ENCODE peak calls at places on chromosomes 3 and 15, in eight cellular contexts. One of them, this sample, is unnamed.

GRCh38 chr3:57026918-57027317 is 33.5 kb upstream of the SPATA12 start:
- DNase-seq in sciatic nerve: no peak
- DNase-seq in GM12865: no peak
- DNase-seq in EL: peak
- DNase-seq in activated CD4-positive, alpha-beta T cell treated with anti-CD3 and anti-CD28 coated beads for 24 hours: no peak
- DNase-seq in thyroid gland: peak
- DNase-seq in stimulated activated CD4-positive, alpha-beta T cell treated with anti-CD3 and anti-CD28 coated beads, Interleukin-12 subunit alpha, Interleukin-12 subunit beta, amount 100 ng/mL, for 24 hours: no peak
- DNase-seq in HCT116: no peak
- DNase-seq in this sample: no peak

GRCh38 chr3:171028025-171028778 is 1.7 kb upstream of the SLC2A2 start:
- DNase-seq in sciatic nerve: peak
- DNase-seq in GM12865: peak
- DNase-seq in EL: peak
- DNase-seq in activated CD4-positive, alpha-beta T cell treated with anti-CD3 and anti-CD28 coated beads for 24 hours: peak
- DNase-seq in thyroid gland: peak
- DNase-seq in stimulated activated CD4-positive, alpha-beta T cell treated with anti-CD3 and anti-CD28 coated beads, Interleukin-12 subunit alpha, Interleukin-12 subunit beta, amount 100 ng/mL, for 24 hours: peak
- DNase-seq in HCT116: no peak
- DNase-seq in this sample: no peak

GRCh38 chr3:127959873-127960272 is 44.8 kb downstream of the KBTBD12 start:
- DNase-seq in sciatic nerve: no peak
- DNase-seq in GM12865: peak
- DNase-seq in EL: peak
- DNase-seq in activated CD4-positive, alpha-beta T cell treated with anti-CD3 and anti-CD28 coated beads for 24 hours: no peak
- DNase-seq in thyroid gland: peak
- DNase-seq in stimulated activated CD4-positive, alpha-beta T cell treated with anti-CD3 and anti-CD28 coated beads, Interleukin-12 subunit alpha, Interleukin-12 subunit beta, amount 100 ng/mL, for 24 hours: no peak
- DNase-seq in HCT116: no peak
- DNase-seq in this sample: peak

GRCh38 chr3:196867155-196867506 is 589 bp upstream of the SENP5 start:
- DNase-seq in sciatic nerve: no peak
- DNase-seq in GM12865: no peak
- DNase-seq in EL: no peak
- DNase-seq in activated CD4-positive, alpha-beta T cell treated with anti-CD3 and anti-CD28 coated beads for 24 hours: no peak
- DNase-seq in thyroid gland: no peak
- DNase-seq in stimulated activated CD4-positive, alpha-beta T cell treated with anti-CD3 and anti-CD28 coated beads, Interleukin-12 subunit alpha, Interleukin-12 subunit beta, amount 100 ng/mL, for 24 hours: no peak
- DNase-seq in HCT116: no peak
- DNase-seq in this sample: no peak

GRCh38 chr3:72223116-72223515 is 438.2 kb upstream of the PROK2 start:
- DNase-seq in sciatic nerve: no peak
- DNase-seq in GM12865: no peak
- DNase-seq in EL: no peak
- DNase-seq in activated CD4-positive, alpha-beta T cell treated with anti-CD3 and anti-CD28 coated beads for 24 hours: no peak
- DNase-seq in thyroid gland: no peak
- DNase-seq in stimulated activated CD4-positive, alpha-beta T cell treated with anti-CD3 and anti-CD28 coated beads, Interleukin-12 subunit alpha, Interleukin-12 subunit beta, amount 100 ng/mL, for 24 hours: no peak
- DNase-seq in HCT116: no peak
- DNase-seq in this sample: no peak

GRCh38 chr3:139642981-139643380 is 34.8 kb downstream of the NMNAT3 start:
- DNase-seq in sciatic nerve: no peak
- DNase-seq in GM12865: no peak
- DNase-seq in EL: no peak
- DNase-seq in activated CD4-positive, alpha-beta T cell treated with anti-CD3 and anti-CD28 coated beads for 24 hours: no peak
- DNase-seq in thyroid gland: no peak
- DNase-seq in stimulated activated CD4-positive, alpha-beta T cell treated with anti-CD3 and anti-CD28 coated beads, Interleukin-12 subunit alpha, Interleukin-12 subunit beta, amount 100 ng/mL, for 24 hours: no peak
- DNase-seq in HCT116: no peak
- DNase-seq in this sample: no peak

GRCh38 chr15:50702762-50703334 is 16.3 kb upstream of the TRPM7 start:
- DNase-seq in sciatic nerve: no peak
- DNase-seq in GM12865: no peak
- DNase-seq in EL: no peak
- DNase-seq in activated CD4-positive, alpha-beta T cell treated with anti-CD3 and anti-CD28 coated beads for 24 hours: no peak
- DNase-seq in thyroid gland: no peak
- DNase-seq in stimulated activated CD4-positive, alpha-beta T cell treated with anti-CD3 and anti-CD28 coated beads, Interleukin-12 subunit alpha, Interleukin-12 subunit beta, amount 100 ng/mL, for 24 hours: no peak
- DNase-seq in HCT116: no peak
- DNase-seq in this sample: no peak

GRCh38 chr3:179615458-179616173 is 11.0 kb downstream of the NDUFB5 start:
- DNase-seq in sciatic nerve: no peak
- DNase-seq in GM12865: no peak
- DNase-seq in EL: peak
- DNase-seq in activated CD4-positive, alpha-beta T cell treated with anti-CD3 and anti-CD28 coated beads for 24 hours: no peak
- DNase-seq in thyroid gland: no peak
- DNase-seq in stimulated activated CD4-positive, alpha-beta T cell treated with anti-CD3 and anti-CD28 coated beads, Interleukin-12 subunit alpha, Interleukin-12 subunit beta, amount 100 ng/mL, for 24 hours: no peak
- DNase-seq in HCT116: no peak
- DNase-seq in this sample: no peak

GRCh38 chr15:58475573-58476524 is 44.1 kb downstream of the LIPC start:
- DNase-seq in sciatic nerve: no peak
- DNase-seq in GM12865: no peak
- DNase-seq in EL: peak
- DNase-seq in activated CD4-positive, alpha-beta T cell treated with anti-CD3 and anti-CD28 coated beads for 24 hours: no peak
- DNase-seq in thyroid gland: peak
- DNase-seq in stimulated activated CD4-positive, alpha-beta T cell treated with anti-CD3 and anti-CD28 coated beads, Interleukin-12 subunit alpha, Interleukin-12 subunit beta, amount 100 ng/mL, for 24 hours: no peak
- DNase-seq in HCT116: no peak
- DNase-seq in this sample: no peak

GRCh38 chr3:102089904-102090492 is 240.7 kb downstream of the NFKBIZ start:
- DNase-seq in sciatic nerve: no peak
- DNase-seq in GM12865: no peak
- DNase-seq in EL: peak
- DNase-seq in activated CD4-positive, alpha-beta T cell treated with anti-CD3 and anti-CD28 coated beads for 24 hours: no peak
- DNase-seq in thyroid gland: no peak
- DNase-seq in stimulated activated CD4-positive, alpha-beta T cell treated with anti-CD3 and anti-CD28 coated beads, Interleukin-12 subunit alpha, Interleukin-12 subunit beta, amount 100 ng/mL, for 24 hours: no peak
- DNase-seq in HCT116: no peak
- DNase-seq in this sample: no peak

GRCh38 chr15:80055933-80056332 is 3.5 kb upstream of the ZFAND6 start:
- DNase-seq in sciatic nerve: no peak
- DNase-seq in GM12865: peak
- DNase-seq in EL: no peak
- DNase-seq in activated CD4-positive, alpha-beta T cell treated with anti-CD3 and anti-CD28 coated beads for 24 hours: no peak
- DNase-seq in thyroid gland: no peak
- DNase-seq in stimulated activated CD4-positive, alpha-beta T cell treated with anti-CD3 and anti-CD28 coated beads, Interleukin-12 subunit alpha, Interleukin-12 subunit beta, amount 100 ng/mL, for 24 hours: no peak
- DNase-seq in HCT116: no peak
- DNase-seq in this sample: no peak

GRCh38 chr3:191424871-191425270 is 36.1 kb upstream of the PYDC2 start:
- DNase-seq in sciatic nerve: no peak
- DNase-seq in GM12865: no peak
- DNase-seq in EL: no peak
- DNase-seq in activated CD4-positive, alpha-beta T cell treated with anti-CD3 and anti-CD28 coated beads for 24 hours: no peak
- DNase-seq in thyroid gland: no peak
- DNase-seq in stimulated activated CD4-positive, alpha-beta T cell treated with anti-CD3 and anti-CD28 coated beads, Interleukin-12 subunit alpha, Interleukin-12 subunit beta, amount 100 ng/mL, for 24 hours: no peak
- DNase-seq in HCT116: no peak
- DNase-seq in this sample: no peak

GRCh38 chr3:32376098-32376497 is 15.6 kb upstream of the CMTM7 start:
- DNase-seq in sciatic nerve: no peak
- DNase-seq in GM12865: no peak
- DNase-seq in EL: no peak
- DNase-seq in activated CD4-positive, alpha-beta T cell treated with anti-CD3 and anti-CD28 coated beads for 24 hours: no peak
- DNase-seq in thyroid gland: no peak
- DNase-seq in stimulated activated CD4-positive, alpha-beta T cell treated with anti-CD3 and anti-CD28 coated beads, Interleukin-12 subunit alpha, Interleukin-12 subunit beta, amount 100 ng/mL, for 24 hours: no peak
- DNase-seq in HCT116: no peak
- DNase-seq in this sample: no peak

GRCh38 chr3:181052256-181052655 is 62.7 kb upstream of the DNAJC19 start:
- DNase-seq in sciatic nerve: no peak
- DNase-seq in GM12865: no peak
- DNase-seq in EL: peak
- DNase-seq in activated CD4-positive, alpha-beta T cell treated with anti-CD3 and anti-CD28 coated beads for 24 hours: no peak
- DNase-seq in thyroid gland: no peak
- DNase-seq in stimulated activated CD4-positive, alpha-beta T cell treated with anti-CD3 and anti-CD28 coated beads, Interleukin-12 subunit alpha, Interleukin-12 subunit beta, amount 100 ng/mL, for 24 hours: no peak
- DNase-seq in HCT116: no peak
- DNase-seq in this sample: no peak

GRCh38 chr15:56817266-56817665 is 84.0 kb upstream of the ZNF280D start:
- DNase-seq in sciatic nerve: no peak
- DNase-seq in GM12865: no peak
- DNase-seq in EL: peak
- DNase-seq in activated CD4-positive, alpha-beta T cell treated with anti-CD3 and anti-CD28 coated beads for 24 hours: no peak
- DNase-seq in thyroid gland: no peak
- DNase-seq in stimulated activated CD4-positive, alpha-beta T cell treated with anti-CD3 and anti-CD28 coated beads, Interleukin-12 subunit alpha, Interleukin-12 subunit beta, amount 100 ng/mL, for 24 hours: no peak
- DNase-seq in HCT116: no peak
- DNase-seq in this sample: no peak

GRCh38 chr15:58627706-58628105 is 121.8 kb downstream of the ADAM10 start:
- DNase-seq in sciatic nerve: no peak
- DNase-seq in GM12865: no peak
- DNase-seq in EL: no peak
- DNase-seq in activated CD4-positive, alpha-beta T cell treated with anti-CD3 and anti-CD28 coated beads for 24 hours: no peak
- DNase-seq in thyroid gland: no peak
- DNase-seq in stimulated activated CD4-positive, alpha-beta T cell treated with anti-CD3 and anti-CD28 coated beads, Interleukin-12 subunit alpha, Interleukin-12 subunit beta, amount 100 ng/mL, for 24 hours: no peak
- DNase-seq in HCT116: no peak
- DNase-seq in this sample: no peak

GRCh38 chr15:42836251-42836650 is 84.3 kb downstream of the TTBK2 start:
- DNase-seq in sciatic nerve: no peak
- DNase-seq in GM12865: no peak
- DNase-seq in EL: no peak
- DNase-seq in activated CD4-positive, alpha-beta T cell treated with anti-CD3 and anti-CD28 coated beads for 24 hours: no peak
- DNase-seq in thyroid gland: no peak
- DNase-seq in stimulated activated CD4-positive, alpha-beta T cell treated with anti-CD3 and anti-CD28 coated beads, Interleukin-12 subunit alpha, Interleukin-12 subunit beta, amount 100 ng/mL, for 24 hours: no peak
- DNase-seq in HCT116: no peak
- DNase-seq in this sample: no peak

GRCh38 chr15:38564557-38565286 is at the start of gene RASGRP1:
- DNase-seq in sciatic nerve: peak
- DNase-seq in GM12865: peak
- DNase-seq in EL: peak
- DNase-seq in activated CD4-positive, alpha-beta T cell treated with anti-CD3 and anti-CD28 coated beads for 24 hours: peak
- DNase-seq in thyroid gland: peak
- DNase-seq in stimulated activated CD4-positive, alpha-beta T cell treated with anti-CD3 and anti-CD28 coated beads, Interleukin-12 subunit alpha, Interleukin-12 subunit beta, amount 100 ng/mL, for 24 hours: peak
- DNase-seq in HCT116: no peak
- DNase-seq in this sample: peak

GRCh38 chr15:50627351-50628055 is 59.1 kb downstream of the TRPM7 start:
- DNase-seq in sciatic nerve: no peak
- DNase-seq in GM12865: no peak
- DNase-seq in EL: peak
- DNase-seq in activated CD4-positive, alpha-beta T cell treated with anti-CD3 and anti-CD28 coated beads for 24 hours: no peak
- DNase-seq in thyroid gland: no peak
- DNase-seq in stimulated activated CD4-positive, alpha-beta T cell treated with anti-CD3 and anti-CD28 coated beads, Interleukin-12 subunit alpha, Interleukin-12 subunit beta, amount 100 ng/mL, for 24 hours: no peak
- DNase-seq in HCT116: no peak
- DNase-seq in this sample: no peak

GRCh38 chr3:124952456-124952855 is 17.9 kb upstream of the MUC13 start:
- DNase-seq in sciatic nerve: no peak
- DNase-seq in GM12865: no peak
- DNase-seq in EL: no peak
- DNase-seq in activated CD4-positive, alpha-beta T cell treated with anti-CD3 and anti-CD28 coated beads for 24 hours: no peak
- DNase-seq in thyroid gland: no peak
- DNase-seq in stimulated activated CD4-positive, alpha-beta T cell treated with anti-CD3 and anti-CD28 coated beads, Interleukin-12 subunit alpha, Interleukin-12 subunit beta, amount 100 ng/mL, for 24 hours: no peak
- DNase-seq in HCT116: no peak
- DNase-seq in this sample: no peak

GRCh38 chr3:128089135-128089534 is 34.5 kb downstream of the RUVBL1 start:
- DNase-seq in sciatic nerve: no peak
- DNase-seq in GM12865: no peak
- DNase-seq in EL: no peak
- DNase-seq in activated CD4-positive, alpha-beta T cell treated with anti-CD3 and anti-CD28 coated beads for 24 hours: no peak
- DNase-seq in thyroid gland: no peak
- DNase-seq in stimulated activated CD4-positive, alpha-beta T cell treated with anti-CD3 and anti-CD28 coated beads, Interleukin-12 subunit alpha, Interleukin-12 subunit beta, amount 100 ng/mL, for 24 hours: no peak
- DNase-seq in HCT116: no peak
- DNase-seq in this sample: no peak

GRCh38 chr15:70474367-70474681 is 289.0 kb downstream of the UACA start:
- DNase-seq in sciatic nerve: peak
- DNase-seq in GM12865: no peak
- DNase-seq in EL: no peak
- DNase-seq in activated CD4-positive, alpha-beta T cell treated with anti-CD3 and anti-CD28 coated beads for 24 hours: no peak
- DNase-seq in thyroid gland: no peak
- DNase-seq in stimulated activated CD4-positive, alpha-beta T cell treated with anti-CD3 and anti-CD28 coated beads, Interleukin-12 subunit alpha, Interleukin-12 subunit beta, amount 100 ng/mL, for 24 hours: no peak
- DNase-seq in HCT116: no peak
- DNase-seq in this sample: no peak

GRCh38 chr15:51647128-51647562 is 24.6 kb upstream of the DMXL2 start:
- DNase-seq in sciatic nerve: peak
- DNase-seq in GM12865: peak
- DNase-seq in EL: peak
- DNase-seq in activated CD4-positive, alpha-beta T cell treated with anti-CD3 and anti-CD28 coated beads for 24 hours: no peak
- DNase-seq in thyroid gland: no peak
- DNase-seq in stimulated activated CD4-positive, alpha-beta T cell treated with anti-CD3 and anti-CD28 coated beads, Interleukin-12 subunit alpha, Interleukin-12 subunit beta, amount 100 ng/mL, for 24 hours: no peak
- DNase-seq in HCT116: no peak
- DNase-seq in this sample: no peak

GRCh38 chr15:92614791-92615785 is 40.5 kb downstream of the FAM174B start:
- DNase-seq in sciatic nerve: peak
- DNase-seq in GM12865: no peak
- DNase-seq in EL: no peak
- DNase-seq in activated CD4-positive, alpha-beta T cell treated with anti-CD3 and anti-CD28 coated beads for 24 hours: no peak
- DNase-seq in thyroid gland: peak
- DNase-seq in stimulated activated CD4-positive, alpha-beta T cell treated with anti-CD3 and anti-CD28 coated beads, Interleukin-12 subunit alpha, Interleukin-12 subunit beta, amount 100 ng/mL, for 24 hours: no peak
- DNase-seq in HCT116: no peak
- DNase-seq in this sample: no peak

This sample was measured in GM10248.